ENCODE peak calls at places on chromosomes 7 and 10, in five cellular contexts. J, X, D, I and V are unnamed samples.
A peak's percentile ranks its signal among the peaks of the same experiment; 100 is the strongest.

GRCh38 chr7:123749537-123749857 is 694 bp upstream of the WASL start:
- DNase-seq in D (peak; percentile 74), X (no peak), J (no peak), I (peak; percentile 13), V (peak; percentile 55)

GRCh38 chr7:15326044-15326644 is 235.7 kb downstream of the AGMO start:
- DNase-seq in I (no peak), D (peak; percentile 27), X (peak; percentile 3), J (no peak), V (peak; percentile 34)

GRCh38 chr7:45106820-45107219 is 4.7 kb downstream of the TBRG4 start:
- DNase-seq in D (no peak), J (no peak), I (no peak), X (no peak), V (no peak)

GRCh38 chr7:126605056-126605455 is 647.7 kb downstream of the GRM8 start:
- DNase-seq in J (no peak), D (no peak), I (no peak), X (no peak), V (no peak)

GRCh38 chr7:94297397-94297838 is 97.3 kb upstream of the COL1A2 start:
- DNase-seq in I (no peak), J (no peak), D (peak; percentile 96), X (no peak), V (no peak)

GRCh38 chr7:82388138-82388537 is 55.4 kb downstream of the CACNA2D1 start:
- DNase-seq in J (no peak), I (no peak), X (no peak), D (no peak), V (no peak)

GRCh38 chr7:5691536-5692090 is 89.8 kb downstream of the RNF216 start:
- DNase-seq in J (no peak), I (no peak), X (no peak), D (no peak), V (no peak)

GRCh38 chr10:102413053-102413705 is 5.4 kb downstream of the PSD start:
- DNase-seq in D (no peak), J (no peak), I (no peak), X (no peak), V (no peak)

GRCh38 chr7:825386-825785 is 6.9 kb upstream of the SUN1 start:
- DNase-seq in J (no peak), X (no peak), I (no peak), D (peak; percentile 56), V (no peak)

GRCh38 chr7:111126987-111127386 is 36.1 kb downstream of the LRRN3 start:
- DNase-seq in X (no peak), I (no peak), D (peak; percentile 35), J (no peak), V (no peak)

GRCh38 chr7:124459101-124460052 is 306.2 kb downstream of the GPR37 start:
- DNase-seq in I (no peak), D (peak; percentile 82), J (no peak), X (peak; percentile 25), V (no peak)

GRCh38 chr7:39526676-39527075 is 39.5 kb upstream of the YAE1 start:
- DNase-seq in X (no peak), I (no peak), D (no peak), J (no peak), V (no peak)

GRCh38 chr10:488081-488932 is 201.2 kb downstream of the DIP2C start:
- DNase-seq in J (no peak), X (no peak), I (no peak), D (no peak), V (no peak)

GRCh38 chr7:30925913-30926312 is 14.3 kb downstream of the AQP1 start:
- DNase-seq in J (no peak), I (no peak), X (no peak), D (no peak), V (no peak)

GRCh38 chr7:4791738-4792536 is 16.5 kb downstream of the AP5Z1 start:
- DNase-seq in J (peak; percentile 80), D (peak; percentile 34), X (no peak), I (peak; percentile 53), V (peak; percentile 26)

GRCh38 chr10:95391570-95392249 is 100.9 kb upstream of the PDLIM1 start:
- DNase-seq in J (no peak), I (no peak), D (peak; percentile 21), X (peak; percentile 39), V (no peak)

GRCh38 chr7:45126201-45126600 is 14.7 kb upstream of the TBRG4 start:
- DNase-seq in X (no peak), D (no peak), I (no peak), J (no peak), V (no peak)

GRCh38 chr10:83680470-83680891 is 458.8 kb upstream of the GHITM start:
- DNase-seq in J (no peak), X (no peak), I (no peak), D (no peak), V (no peak)

GRCh38 chr7:133290041-133290440 is 37.2 kb downstream of the EXOC4 start:
- DNase-seq in I (no peak), D (peak; percentile 38), X (no peak), J (no peak), V (no peak)

GRCh38 chr7:57505176-57505575 is 55.2 kb downstream of the ZNF716 start:
- DNase-seq in D (no peak), J (no peak), I (no peak), X (no peak), V (no peak)

GRCh38 chr10:122269097-122269687 is 1.9 kb upstream of the BTBD16 start:
- DNase-seq in I (no peak), J (no peak), X (no peak), D (no peak), V (no peak)

GRCh38 chr7:4144801-4145470 is 537.2 kb upstream of the FOXK1 start:
- DNase-seq in X (no peak), I (no peak), D (no peak), J (no peak), V (no peak)

GRCh38 chr10:121813211-121813812 is 114.5 kb downstream of the ATE1 start:
- DNase-seq in D (peak; percentile 12), I (no peak), J (no peak), X (no peak), V (no peak)

GRCh38 chr10:17229967-17230682 is 2.1 kb downstream of the VIM start:
- DNase-seq in D (peak; percentile 72), X (peak; percentile 42), J (peak; percentile 81), I (peak; percentile 81), V (peak; percentile 89)

GRCh38 chr10:47165711-47166404 is 134.1 kb upstream of the GDF10 start:
- DNase-seq in X (peak; percentile 14), D (peak; percentile 87), J (no peak), I (no peak), V (no peak)

GRCh38 chr10:119341236-119342016 is 134.1 kb downstream of the GRK5 start:
- DNase-seq in D (peak; percentile 66), I (no peak), X (no peak), J (no peak), V (no peak)

GRCh38 chr10:437698-438490 is 251.6 kb downstream of the DIP2C start:
- DNase-seq in X (no peak), I (no peak), D (no peak), J (no peak), V (no peak)

GRCh38 chr7:29723599-29723998 is 82.7 kb upstream of the WIPF3 start:
- DNase-seq in X (no peak), J (no peak), I (no peak), D (no peak), V (peak; percentile 4)

GRCh38 chr10:69337312-69338132 is 59.2 kb downstream of the HK1 start:
- DNase-seq in D (peak; percentile 87), X (no peak), J (no peak), I (no peak), V (no peak)

GRCh38 chr10:106577266-106577665 is 587.2 kb downstream of the SORCS1 start:
- DNase-seq in D (peak; percentile 67), J (no peak), I (no peak), X (no peak), V (no peak)